ENCODE peak calls at places on chromosome 13, in seven cellular contexts. Y is spleen, V is left ventricle myocardium inferior, Z is esophagus muscularis mucosa, I is BE2C, P is uterus, A is aorta. D is an unnamed sample.

GRCh38 chr13:73722120-73722519 is 412.1 kb downstream of the KLF12 start:
- DNase-seq in Y (no peak), V (no peak), Z (no peak), I (no peak), P (no peak), A (no peak), D (no peak)

GRCh38 chr13:36787181-36787580 is 31.8 kb upstream of the RFXAP start:
- DNase-seq in Y (no peak), V (no peak), Z (peak; percentile 57), I (no peak), P (no peak), A (no peak), D (no peak)

GRCh38 chr13:40340368-40341085 is 325.9 kb downstream of the FOXO1 start:
- DNase-seq in Y (no peak), V (no peak), Z (no peak), I (no peak), P (no peak), A (no peak), D (peak; percentile 48)

GRCh38 chr13:26629260-26629659 is 71.8 kb downstream of the WASF3 start:
- DNase-seq in Y (no peak), V (no peak), Z (no peak), I (peak; percentile 21), P (no peak), A (no peak), D (no peak)

GRCh38 chr13:21175656-21176194 is 627 bp downstream of the SKA3 start:
- DNase-seq in Y (no peak), V (no peak), Z (no peak), I (no peak), P (no peak), A (no peak), D (no peak)

GRCh38 chr13:64871742-64872141 is 2358.4 kb downstream of the PCDH9 start:
- DNase-seq in Y (no peak), V (no peak), Z (no peak), I (no peak), P (no peak), A (no peak), D (no peak)

GRCh38 chr13:98285317-98285716 is 108.2 kb upstream of the RNF113B start:
- DNase-seq in Y (no peak), V (no peak), Z (no peak), I (peak; percentile 46), P (no peak), A (no peak), D (no peak)

GRCh38 chr13:105762096-105762495 is 773.4 kb downstream of the EFNB2 start:
- DNase-seq in Y (no peak), V (no peak), Z (no peak), I (no peak), P (no peak), A (no peak), D (no peak)

GRCh38 chr13:50334092-50334778 is 319.0 kb downstream of the KCNRG start:
- DNase-seq in Y (no peak), V (no peak), Z (no peak), I (no peak), P (no peak), A (no peak), D (no peak)

GRCh38 chr13:99062593-99062992 is 84.7 kb upstream of the DOCK9 start:
- DNase-seq in Y (no peak), V (peak; percentile 30), Z (no peak), I (no peak), P (peak; percentile 41), A (peak; percentile 62), D (peak; percentile 84)

GRCh38 chr13:95643814-95644598 is 500 bp downstream of the DZIP1 start:
- DNase-seq in Y (peak; percentile 78), V (peak; percentile 18), Z (no peak), I (peak; percentile 61), P (peak; percentile 32), A (peak; percentile 51), D (no peak)

GRCh38 chr13:66365101-66365500 is 865.0 kb downstream of the PCDH9 start:
- DNase-seq in Y (no peak), V (no peak), Z (no peak), I (no peak), P (no peak), A (no peak), D (no peak)

GRCh38 chr13:98416408-98416807 is 160.5 kb downstream of the STK24 start:
- DNase-seq in Y (no peak), V (no peak), Z (no peak), I (no peak), P (no peak), A (no peak), D (no peak)

GRCh38 chr13:46546084-46546786 is 6.7 kb upstream of the LRCH1 start:
- DNase-seq in Y (no peak), V (no peak), Z (no peak), I (peak; percentile 50), P (no peak), A (no peak), D (no peak)

GRCh38 chr13:100063906-100064305 is 25.0 kb upstream of the PCCA start:
- DNase-seq in Y (no peak), V (no peak), Z (no peak), I (no peak), P (no peak), A (no peak), D (no peak)

GRCh38 chr13:104466016-104466415 is 1399.8 kb upstream of the SLC10A2 start:
- DNase-seq in Y (no peak), V (no peak), Z (no peak), I (no peak), P (no peak), A (no peak), D (no peak)

GRCh38 chr13:78317030-78317429 is 286.3 kb downstream of the POU4F1 start:
- DNase-seq in Y (no peak), V (no peak), Z (no peak), I (no peak), P (no peak), A (no peak), D (no peak)

GRCh38 chr13:44719857-44720671 is 143.9 kb upstream of the TSC22D1 start:
- DNase-seq in Y (no peak), V (no peak), Z (no peak), I (no peak), P (no peak), A (peak; percentile 55), D (peak; percentile 93)

GRCh38 chr13:79901336-79901735 is 420.4 kb downstream of the NDFIP2 start:
- DNase-seq in Y (no peak), V (no peak), Z (no peak), I (peak; percentile 46), P (no peak), A (no peak), D (no peak)

DNA sequence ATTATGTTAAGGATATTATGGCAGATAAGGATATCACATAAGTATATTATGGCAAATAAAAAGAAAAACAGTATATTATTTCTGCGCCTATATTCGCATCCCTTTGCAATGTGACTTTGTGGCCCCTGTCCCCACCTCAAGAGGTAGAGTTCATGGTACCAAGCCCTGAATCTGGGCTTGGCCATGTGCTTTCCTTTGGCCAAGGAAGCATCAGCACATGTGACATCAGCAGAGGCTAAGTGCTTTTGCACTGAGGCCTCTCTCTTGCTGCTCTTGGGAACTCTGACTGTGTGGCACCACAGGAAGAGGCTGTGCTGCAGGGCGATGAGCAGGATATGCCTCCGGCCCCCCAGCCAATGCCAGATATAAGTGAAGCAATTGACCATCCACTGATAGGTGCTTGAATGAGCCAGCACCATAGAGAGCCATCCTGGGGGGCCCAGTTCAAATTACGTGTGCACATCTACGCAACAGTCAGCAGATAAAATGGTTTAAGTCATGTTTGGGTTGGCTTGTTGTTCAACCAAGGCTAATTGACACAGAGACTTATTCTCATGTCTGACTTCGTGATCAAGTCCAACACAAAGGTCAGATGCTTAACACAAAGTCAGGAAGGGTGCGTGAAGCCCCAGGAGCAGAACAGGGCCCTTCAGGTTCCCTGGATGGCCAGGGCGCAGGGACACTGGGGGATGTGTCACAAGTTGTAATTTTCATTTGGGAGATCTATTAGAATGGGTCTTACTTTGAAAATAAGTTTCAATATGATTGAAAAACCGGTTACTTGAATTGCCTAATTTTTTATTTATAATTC is 173.3 kb downstream of the COL4A1 start:
- DNase-seq in Y (no peak), V (no peak), Z (peak; percentile 86), I (no peak), P (no peak), A (no peak), D (no peak)
- H3K4me1 ChIP-seq in Y (peaks cover 12% of the 10 kb centered on the region), V (peaks cover 69% of the 10 kb centered on the region), Z (peaks cover 30% of the 10 kb centered on the region), I (no peaks in the 10 kb centered on the region), P (no peaks in the 10 kb centered on the region), A (no peaks in the 10 kb centered on the region), D (peaks cover 26% of the 10 kb centered on the region)

GRCh38 chr13:19266979-19267378 is 85.4 kb upstream of the TUBA3C start:
- DNase-seq in Y (no peak), V (no peak), Z (no peak), I (no peak), P (no peak), A (no peak), D (no peak)
- H3K4me3 ChIP-seq in Y (no peak overlapping the region), V (no peak overlapping the region), Z (no peak overlapping the region), I (no peak overlapping the region), P (no peak overlapping the region), A (no peak overlapping the region), D (no peak overlapping the region)

GRCh38 chr13:53719281-53719680 is 690.7 kb downstream of the OLFM4 start:
- DNase-seq in Y (no peak), V (no peak), Z (no peak), I (no peak), P (no peak), A (no peak), D (no peak)
- H3K9me3 ChIP-seq in Y (peaks cover 24% of the 10 kb centered on the region), V (peaks cover 36% of the 10 kb centered on the region), Z (peaks cover 14% of the 10 kb centered on the region), I (no peaks in the 10 kb centered on the region), P (no peaks in the 10 kb centered on the region), A (no peaks in the 10 kb centered on the region), D (no peaks in the 10 kb centered on the region)

GRCh38 chr13:113491418-113491883 is 940 bp upstream of the DCUN1D2 start:
- DNase-seq in Y (peak; percentile 89), V (peak; percentile 45), Z (no peak), I (no peak), P (peak; percentile 42), A (peak; percentile 69), D (no peak)
- H3K4me1 ChIP-seq in Y (peaks cover 65% of the 10 kb centered on the region), V (peaks cover 91% of the 10 kb centered on the region), Z (peaks cover 85% of the 10 kb centered on the region), I (peaks cover 22% of the 10 kb centered on the region), P (peaks cover 4% of the 10 kb centered on the region), A (no peaks in the 10 kb centered on the region), D (peaks cover 33% of the 10 kb centered on the region)

GRCh38 chr13:70394149-70394548 is 285.9 kb upstream of the KLHL1 start:
- DNase-seq in Y (no peak), V (no peak), Z (no peak), I (no peak), P (no peak), A (no peak), D (no peak)

GRCh38 chr13:70390064-70390463 is 281.8 kb upstream of the KLHL1 start:
- DNase-seq in Y (no peak), V (no peak), Z (no peak), I (no peak), P (no peak), A (no peak), D (no peak)

GRCh38 chr13:70388935-70389334 is 280.7 kb upstream of the KLHL1 start:
- DNase-seq in Y (no peak), V (no peak), Z (no peak), I (no peak), P (no peak), A (no peak), D (no peak)

GRCh38 chr13:70391678-70392077 is 283.4 kb upstream of the KLHL1 start:
- DNase-seq in Y (no peak), V (no peak), Z (no peak), I (no peak), P (no peak), A (no peak), D (no peak)

DNA sequence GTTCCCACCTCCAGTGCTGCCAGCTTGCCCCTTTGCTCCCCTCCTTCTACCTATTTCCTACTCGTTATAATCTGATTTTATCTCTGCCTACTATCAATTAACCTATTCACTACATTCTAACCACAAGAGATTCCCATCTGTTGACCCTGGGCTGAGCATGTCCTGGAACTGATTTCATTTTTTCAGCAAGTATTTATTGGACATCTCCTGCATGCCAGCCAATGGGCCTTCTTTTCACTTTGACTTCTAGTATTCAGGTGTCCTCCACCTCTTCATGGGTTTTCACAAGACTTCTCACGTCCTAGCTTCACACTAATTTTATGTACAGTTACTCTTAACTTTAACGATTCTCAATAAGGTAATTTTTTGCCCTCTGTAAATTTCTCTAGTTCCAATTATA is 282.7 kb upstream of the KLHL1 start:
- DNase-seq in Y (no peak), V (no peak), Z (no peak), I (no peak), P (no peak), A (no peak), D (no peak)
- H3K4me3 ChIP-seq in Y (no peak overlapping the region), V (no peak overlapping the region), Z (no peak overlapping the region), I (no peak overlapping the region), P (no peak overlapping the region), A (no peak overlapping the region), D (no peak overlapping the region)